ENCODE peak calls at places on chromosome 3, in four cellular contexts. One of them, this sample, is unnamed.

GRCh38 chr3:8972614-8973013 is 9.3 kb upstream of the RAD18 start:
- DNase-seq in right lobe of liver: no peak
- DNase-seq in upper lobe of right lung: no peak
- DNase-seq in heart left ventricle: no peak
- DNase-seq in this sample: peak; percentile 52

GRCh38 chr3:57958642-57959406 is 49.4 kb upstream of the FLNB start:
- DNase-seq in upper lobe of right lung: no peak
- DNase-seq in right lobe of liver: no peak
- DNase-seq in heart left ventricle: peak; percentile 71
- DNase-seq in this sample: no peak

GRCh38 chr3:107845355-107846281 is 245.2 kb downstream of the CD47 start:
- DNase-seq in upper lobe of right lung: no peak
- DNase-seq in right lobe of liver: no peak
- DNase-seq in heart left ventricle: no peak
- DNase-seq in this sample: peak; percentile 32

GRCh38 chr3:89957461-89957860 is 850.0 kb downstream of the EPHA3 start:
- DNase-seq in upper lobe of right lung: no peak
- DNase-seq in right lobe of liver: no peak
- DNase-seq in heart left ventricle: no peak
- DNase-seq in this sample: peak; percentile 53

GRCh38 chr3:190491533-190492054 is 22.3 kb upstream of the IL1RAP start:
- DNase-seq in upper lobe of right lung: no peak
- DNase-seq in heart left ventricle: peak; percentile 51
- DNase-seq in right lobe of liver: no peak
- DNase-seq in this sample: no peak

GRCh38 chr3:182795383-182795782 is 2.1 kb downstream of the ATP11B start:
- DNase-seq in heart left ventricle: no peak
- DNase-seq in right lobe of liver: no peak
- DNase-seq in upper lobe of right lung: no peak
- DNase-seq in this sample: no peak

GRCh38 chr3:148852271-148853000 is 12.7 kb upstream of the CPA3 start:
- DNase-seq in heart left ventricle: no peak
- DNase-seq in right lobe of liver: no peak
- DNase-seq in upper lobe of right lung: no peak
- DNase-seq in this sample: no peak

GRCh38 chr3:30162579-30162978 is 443.8 kb upstream of the TGFBR2 start:
- DNase-seq in right lobe of liver: no peak
- DNase-seq in upper lobe of right lung: no peak
- DNase-seq in heart left ventricle: no peak
- DNase-seq in this sample: peak; percentile 34

GRCh38 chr3:183178833-183179549 is 16.5 kb upstream of the LAMP3 start:
- DNase-seq in upper lobe of right lung: peak; percentile 92
- DNase-seq in heart left ventricle: no peak
- DNase-seq in right lobe of liver: no peak
- DNase-seq in this sample: peak; percentile 28

GRCh38 chr3:39637807-39638206 is 170.3 kb downstream of the MOBP start:
- DNase-seq in upper lobe of right lung: no peak
- DNase-seq in heart left ventricle: no peak
- DNase-seq in right lobe of liver: no peak
- DNase-seq in this sample: peak; percentile 32

GRCh38 chr3:175121225-175121624 is 262.1 kb downstream of the NAALADL2 start:
- DNase-seq in upper lobe of right lung: no peak
- DNase-seq in right lobe of liver: no peak
- DNase-seq in heart left ventricle: no peak
- DNase-seq in this sample: no peak

GRCh38 chr3:42980909-42981308 is 1.8 kb downstream of the GASK1A start:
- DNase-seq in right lobe of liver: peak; percentile 67
- DNase-seq in upper lobe of right lung: no peak
- DNase-seq in heart left ventricle: no peak
- DNase-seq in this sample: no peak

GRCh38 chr3:17372811-17373210 is 369.6 kb downstream of the TBC1D5 start:
- DNase-seq in right lobe of liver: no peak
- DNase-seq in heart left ventricle: no peak
- DNase-seq in upper lobe of right lung: no peak
- DNase-seq in this sample: no peak

GRCh38 chr3:71090207-71090606 is 493.3 kb downstream of the FOXP1 start:
- DNase-seq in upper lobe of right lung: no peak
- DNase-seq in heart left ventricle: no peak
- DNase-seq in right lobe of liver: no peak
- DNase-seq in this sample: no peak

GRCh38 chr3:102532901-102533300 is 98.1 kb downstream of the ZPLD1 start:
- DNase-seq in upper lobe of right lung: no peak
- DNase-seq in right lobe of liver: no peak
- DNase-seq in heart left ventricle: no peak
- DNase-seq in this sample: peak; percentile 24

GRCh38 chr3:97910931-97911351 is 61.3 kb downstream of the RIOX2 start:
- DNase-seq in heart left ventricle: no peak
- DNase-seq in upper lobe of right lung: no peak
- DNase-seq in right lobe of liver: no peak
- DNase-seq in this sample: no peak

GRCh38 chr3:124850633-124851032 is 36.5 kb downstream of the ITGB5 start:
- DNase-seq in heart left ventricle: no peak
- DNase-seq in right lobe of liver: no peak
- DNase-seq in upper lobe of right lung: no peak
- DNase-seq in this sample: peak; percentile 78

GRCh38 chr3:12301513-12301912 is 12.6 kb downstream of the PPARG start:
- DNase-seq in heart left ventricle: no peak
- DNase-seq in right lobe of liver: no peak
- DNase-seq in upper lobe of right lung: no peak
- DNase-seq in this sample: no peak

GRCh38 chr3:194955979-194956696 is 270.5 kb downstream of the FAM43A start:
- DNase-seq in heart left ventricle: no peak
- DNase-seq in upper lobe of right lung: no peak
- DNase-seq in right lobe of liver: no peak
- DNase-seq in this sample: no peak

GRCh38 chr3:126159476-126159875 is 20.9 kb downstream of the ALDH1L1 start:
- DNase-seq in upper lobe of right lung: no peak
- DNase-seq in right lobe of liver: no peak
- DNase-seq in heart left ventricle: no peak
- DNase-seq in this sample: no peak

GRCh38 chr3:30664884-30665283 is 58.5 kb downstream of the TGFBR2 start:
- DNase-seq in right lobe of liver: no peak
- DNase-seq in heart left ventricle: no peak
- DNase-seq in upper lobe of right lung: no peak
- DNase-seq in this sample: no peak

GRCh38 chr3:32969656-32970055 is 18.2 kb downstream of the CCR4 start:
- DNase-seq in upper lobe of right lung: no peak
- DNase-seq in right lobe of liver: no peak
- DNase-seq in heart left ventricle: no peak
- DNase-seq in this sample: no peak

GRCh38 chr3:129365296-129365695 is 63.1 kb downstream of the EFCAB12 start:
- DNase-seq in right lobe of liver: no peak
- DNase-seq in upper lobe of right lung: no peak
- DNase-seq in heart left ventricle: no peak
- DNase-seq in this sample: no peak

GRCh38 chr3:140842984-140843649 is 98.5 kb upstream of the SLC25A36 start:
- DNase-seq in right lobe of liver: no peak
- DNase-seq in heart left ventricle: no peak
- DNase-seq in upper lobe of right lung: no peak
- DNase-seq in this sample: no peak

GRCh38 chr3:34005886-34006285 is 207.5 kb downstream of the PDCD6IP start:
- DNase-seq in right lobe of liver: no peak
- DNase-seq in upper lobe of right lung: no peak
- DNase-seq in heart left ventricle: no peak
- DNase-seq in this sample: peak; percentile 67

GRCh38 chr3:113251817-113252216 is 40.5 kb downstream of the BOC start:
- DNase-seq in upper lobe of right lung: no peak
- DNase-seq in heart left ventricle: no peak
- DNase-seq in right lobe of liver: no peak
- DNase-seq in this sample: no peak

GRCh38 chr3:10142707-10143560 is 1.4 kb downstream of the VHL start:
- DNase-seq in upper lobe of right lung: no peak
- DNase-seq in right lobe of liver: peak; percentile 34
- DNase-seq in heart left ventricle: no peak
- DNase-seq in this sample: no peak

GRCh38 chr3:111617912-111618601 is 22.9 kb upstream of the ZBED2 start:
- DNase-seq in upper lobe of right lung: no peak
- DNase-seq in right lobe of liver: no peak
- DNase-seq in heart left ventricle: no peak
- DNase-seq in this sample: no peak

GRCh38 chr3:62266668-62267283 is 106.6 kb downstream of the FEZF2 start:
- DNase-seq in upper lobe of right lung: no peak
- DNase-seq in heart left ventricle: no peak
- DNase-seq in right lobe of liver: no peak
- DNase-seq in this sample: no peak

GRCh38 chr3:138493804-138494606 is 59.6 kb downstream of the ESYT3 start:
- DNase-seq in heart left ventricle: no peak
- DNase-seq in right lobe of liver: no peak
- DNase-seq in upper lobe of right lung: no peak
- DNase-seq in this sample: no peak

GRCh38 chr3:64488938-64489337 is 198.9 kb downstream of the ADAMTS9 start:
- DNase-seq in upper lobe of right lung: no peak
- DNase-seq in right lobe of liver: no peak
- DNase-seq in heart left ventricle: no peak
- DNase-seq in this sample: no peak

GRCh38 chr3:197002701-197003454 is 26.7 kb downstream of the MELTF start:
- DNase-seq in upper lobe of right lung: peak; percentile 96
- DNase-seq in heart left ventricle: peak; percentile 90
- DNase-seq in right lobe of liver: peak; percentile 94
- DNase-seq in this sample: no peak
- H3K27ac ChIP-seq in upper lobe of right lung: peak overlapping the region; percentile 71
- H3K27ac ChIP-seq in heart left ventricle: peak overlapping the region; percentile 70
- H3K27ac ChIP-seq in right lobe of liver: peak overlapping the region; percentile 18
- H3K27ac ChIP-seq in this sample: no peak overlapping the region

GRCh38 chr3:37024820-37025405 is 31.6 kb downstream of the MLH1 start:
- DNase-seq in upper lobe of right lung: no peak
- DNase-seq in right lobe of liver: no peak
- DNase-seq in heart left ventricle: no peak
- DNase-seq in this sample: no peak
- H3K36me3 ChIP-seq in upper lobe of right lung: peaks cover 81% of the 10 kb centered on the region
- H3K36me3 ChIP-seq in right lobe of liver: peaks cover 13% of the 10 kb centered on the region
- H3K36me3 ChIP-seq in heart left ventricle: no peaks in the 10 kb centered on the region
- H3K36me3 ChIP-seq in this sample: peaks cover 51% of the 10 kb centered on the region

DNA sequence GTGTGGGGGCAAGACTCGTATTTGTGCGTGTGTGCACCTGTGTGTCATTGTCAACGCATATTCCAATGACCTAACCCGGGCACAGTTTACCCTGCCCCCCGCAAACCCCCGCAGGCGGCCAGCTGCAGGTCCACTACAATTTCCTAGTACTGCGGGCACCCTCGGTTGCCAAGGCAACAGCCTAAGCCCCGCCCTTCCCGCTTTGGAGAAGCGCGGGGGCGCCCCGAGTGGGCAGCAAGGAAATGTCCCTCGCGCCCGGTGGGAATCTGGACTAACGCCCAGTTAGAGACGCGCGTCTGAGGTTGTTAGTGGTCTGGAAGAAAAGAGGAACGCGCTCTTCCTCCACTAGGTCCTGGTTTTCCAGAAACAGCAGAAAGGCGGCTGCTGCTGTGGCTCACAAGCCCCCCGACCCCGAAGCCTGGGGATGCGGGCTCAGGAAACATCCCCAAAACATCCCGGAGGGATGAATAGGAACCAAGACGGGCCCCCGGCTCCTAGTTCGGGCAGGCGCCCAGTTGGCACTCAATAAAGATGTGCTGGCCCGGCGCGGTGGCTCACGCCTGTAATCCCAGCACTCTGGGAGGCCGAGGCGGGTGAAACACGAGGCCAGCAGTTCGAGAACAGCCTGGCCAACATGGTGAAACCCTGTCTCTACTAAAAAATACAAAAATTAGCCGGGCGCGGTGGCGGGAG is 1.1 kb downstream of the ABHD14A start:
- DNase-seq in right lobe of liver: peak; percentile 72
- DNase-seq in heart left ventricle: peak; percentile 82
- DNase-seq in upper lobe of right lung: peak; percentile 88
- DNase-seq in this sample: peak; percentile 36
- TF ChIP-seq CTCF in right lobe of liver: no peak
- TF ChIP-seq CTCF in heart left ventricle: no peak
- TF ChIP-seq CTCF in upper lobe of right lung: peak; percentile 23
- TF ChIP-seq CTCF in this sample: peak; percentile 38

GRCh38 chr3:197465197-197465995 is 90.4 kb downstream of the BDH1 start:
- DNase-seq in heart left ventricle: no peak
- DNase-seq in upper lobe of right lung: peak; percentile 8
- DNase-seq in right lobe of liver: no peak
- DNase-seq in this sample: no peak
- H3K27ac ChIP-seq in heart left ventricle: no peak overlapping the region
- H3K27ac ChIP-seq in upper lobe of right lung: no peak overlapping the region
- H3K27ac ChIP-seq in right lobe of liver: no peak overlapping the region
- H3K27ac ChIP-seq in this sample: peak overlapping the region; percentile 58

GRCh38 chr3:47342156-47342555 is 38.7 kb upstream of the PTPN23 start:
- DNase-seq in right lobe of liver: no peak
- DNase-seq in heart left ventricle: no peak
- DNase-seq in upper lobe of right lung: no peak
- DNase-seq in this sample: no peak
- H3K36me3 ChIP-seq in right lobe of liver: no peaks in the 10 kb centered on the region
- H3K36me3 ChIP-seq in heart left ventricle: no peaks in the 10 kb centered on the region
- H3K36me3 ChIP-seq in upper lobe of right lung: peaks cover 76% of the 10 kb centered on the region
- H3K36me3 ChIP-seq in this sample: peaks cover 46% of the 10 kb centered on the region

GRCh38 chr3:152695810-152696209 is 139.1 kb upstream of the P2RY1 start:
- DNase-seq in right lobe of liver: no peak
- DNase-seq in heart left ventricle: no peak
- DNase-seq in upper lobe of right lung: no peak
- DNase-seq in this sample: no peak
- TF ChIP-seq CTCF in right lobe of liver: no peak
- TF ChIP-seq CTCF in heart left ventricle: no peak
- TF ChIP-seq CTCF in upper lobe of right lung: peak; percentile 16
- TF ChIP-seq CTCF in this sample: no peak